ENCODE peak calls at places on chromosomes 5 and 9, in five cellular contexts. One of them, this sample, is unnamed.

GRCh38 chr5:143610946-143611345 is 201.0 kb upstream of the HMHB1 start:
- DNase-seq in cortex of kidney: no peak
- DNase-seq in WTC11: no peak
- DNase-seq in coronary artery: no peak
- DNase-seq in GM12865: no peak
- DNase-seq in this sample: no peak

GRCh38 chr9:19464764-19465570 is 56.2 kb downstream of the ACER2 start:
- DNase-seq in cortex of kidney: no peak
- DNase-seq in WTC11: peak
- DNase-seq in coronary artery: peak
- DNase-seq in GM12865: peak
- DNase-seq in this sample: peak

GRCh38 chr9:89853931-89854330 is 249.1 kb downstream of the GADD45G start:
- DNase-seq in cortex of kidney: no peak
- DNase-seq in WTC11: no peak
- DNase-seq in coronary artery: peak
- DNase-seq in GM12865: no peak
- DNase-seq in this sample: no peak

GRCh38 chr5:41831155-41831554 is 39.1 kb downstream of the OXCT1 start:
- DNase-seq in cortex of kidney: no peak
- DNase-seq in WTC11: no peak
- DNase-seq in coronary artery: no peak
- DNase-seq in GM12865: peak
- DNase-seq in this sample: peak

GRCh38 chr5:58025825-58026224 is 434.1 kb downstream of the PLK2 start:
- DNase-seq in cortex of kidney: no peak
- DNase-seq in WTC11: no peak
- DNase-seq in coronary artery: no peak
- DNase-seq in GM12865: no peak
- DNase-seq in this sample: no peak

GRCh38 chr9:128078504-128079434 is 10.7 kb downstream of the SLC25A25 start:
- DNase-seq in cortex of kidney: no peak
- DNase-seq in WTC11: no peak
- DNase-seq in coronary artery: no peak
- DNase-seq in GM12865: no peak
- DNase-seq in this sample: peak

GRCh38 chr9:93232388-93232965 is 48.5 kb downstream of the WNK2 start:
- DNase-seq in cortex of kidney: no peak
- DNase-seq in WTC11: no peak
- DNase-seq in coronary artery: no peak
- DNase-seq in GM12865: no peak
- DNase-seq in this sample: no peak

GRCh38 chr5:65041296-65042158 is 272.8 kb downstream of the CWC27 start:
- DNase-seq in cortex of kidney: no peak
- DNase-seq in WTC11: no peak
- DNase-seq in coronary artery: no peak
- DNase-seq in GM12865: no peak
- DNase-seq in this sample: peak

GRCh38 chr5:76082790-76083554 is at the start of gene SV2C:
- DNase-seq in cortex of kidney: no peak
- DNase-seq in WTC11: peak
- DNase-seq in coronary artery: no peak
- DNase-seq in GM12865: peak
- DNase-seq in this sample: peak

GRCh38 chr9:27527702-27528277 is 1.8 kb downstream of the MOB3B start:
- DNase-seq in cortex of kidney: no peak
- DNase-seq in WTC11: no peak
- DNase-seq in coronary artery: no peak
- DNase-seq in GM12865: no peak
- DNase-seq in this sample: no peak

GRCh38 chr9:137721479-137721878 is 102.7 kb downstream of the EHMT1 start:
- DNase-seq in cortex of kidney: no peak
- DNase-seq in WTC11: no peak
- DNase-seq in coronary artery: no peak
- DNase-seq in GM12865: no peak
- DNase-seq in this sample: no peak